ENCODE peak calls at places on chromosome 3, in six cellular contexts. V is bronchial epithelial cell, K is SK-N-SH, C is GM12865, I is fibroblast of the aortic adventitia, Q is mucosa of descending colon. W is an unnamed sample.
A peak's percentile ranks its signal among the peaks of the same experiment; 100 is the strongest.

GRCh38 chr3:136989781-136990524 is 32.2 kb downstream of the IL20RB start:
- DNase-seq in V (no peak), K (no peak), C (no peak), I (no peak), Q (no peak), W (no peak)

GRCh38 chr3:9224490-9224889 is 25.0 kb downstream of the SRGAP3 start:
- DNase-seq in V (peak; percentile 35), K (no peak), C (peak; percentile 79), I (peak; percentile 62), Q (no peak), W (peak; percentile 28)

GRCh38 chr3:172530566-172530965 is 7.3 kb upstream of the TNFSF10 start:
- DNase-seq in V (no peak), K (no peak), C (no peak), I (peak; percentile 74), Q (no peak), W (no peak)

GRCh38 chr3:181327349-181327748 is 337.8 kb upstream of the DNAJC19 start:
- DNase-seq in V (no peak), K (no peak), C (no peak), I (no peak), Q (no peak), W (no peak)

GRCh38 chr3:127159547-127159946 is 33.4 kb upstream of the PRR23E start:
- DNase-seq in V (no peak), K (no peak), C (no peak), I (no peak), Q (no peak), W (no peak)

GRCh38 chr3:185200639-185201038 is 47.8 kb upstream of the C3orf70 start:
- DNase-seq in V (peak; percentile 99), K (no peak), C (no peak), I (peak; percentile 83), Q (no peak), W (no peak)

GRCh38 chr3:189317911-189318310 is 146.1 kb downstream of the TPRG1 start:
- DNase-seq in V (no peak), K (no peak), C (no peak), I (no peak), Q (no peak), W (no peak)

GRCh38 chr3:188212308-188212969 is 58.5 kb downstream of the LPP start:
- DNase-seq in V (peak; percentile 27), K (no peak), C (no peak), I (peak; percentile 64), Q (no peak), W (no peak)

GRCh38 chr3:65489253-65489652 is 549.5 kb downstream of the MAGI1 start:
- DNase-seq in V (no peak), K (no peak), C (no peak), I (no peak), Q (no peak), W (no peak)

GRCh38 chr3:62667714-62668113 is 207.5 kb downstream of the CADPS start:
- DNase-seq in V (peak; percentile 9), K (no peak), C (peak; percentile 2), I (no peak), Q (no peak), W (peak; percentile 1)
- TF ChIP-seq CTCF in V (peak; percentile 38), K (peak; percentile 42), C (peak; percentile 11), I (no peak), Q (no peak), W (peak; percentile 44)

DNA sequence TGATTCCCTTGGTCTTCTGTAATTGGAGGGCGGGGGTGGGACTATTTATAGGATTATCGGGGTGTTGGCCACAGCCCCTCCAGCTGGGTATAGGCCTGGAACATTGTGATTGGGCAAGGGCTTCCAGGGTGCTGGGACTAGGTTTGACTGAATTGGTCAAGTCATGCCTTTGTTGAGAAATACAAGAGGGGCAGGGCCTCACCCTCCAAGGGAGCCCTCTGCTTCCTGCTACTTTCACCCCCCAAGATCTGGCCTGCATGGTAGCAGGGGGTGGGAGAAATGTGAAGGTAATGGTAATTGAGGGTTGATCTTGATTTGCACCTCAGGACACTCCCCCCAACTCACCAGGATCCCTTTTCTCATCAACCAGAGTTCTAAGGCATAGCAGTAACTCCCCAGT is 25.2 kb downstream of the TRIM71 start:
- DNase-seq in V (no peak), K (no peak), C (no peak), I (no peak), Q (no peak), W (no peak)
- H3K4me3 ChIP-seq in V (no peak overlapping the region), K (no peak overlapping the region), C (no peak overlapping the region), I (no peak overlapping the region), Q (no peak overlapping the region), W (no peak overlapping the region)

DNA sequence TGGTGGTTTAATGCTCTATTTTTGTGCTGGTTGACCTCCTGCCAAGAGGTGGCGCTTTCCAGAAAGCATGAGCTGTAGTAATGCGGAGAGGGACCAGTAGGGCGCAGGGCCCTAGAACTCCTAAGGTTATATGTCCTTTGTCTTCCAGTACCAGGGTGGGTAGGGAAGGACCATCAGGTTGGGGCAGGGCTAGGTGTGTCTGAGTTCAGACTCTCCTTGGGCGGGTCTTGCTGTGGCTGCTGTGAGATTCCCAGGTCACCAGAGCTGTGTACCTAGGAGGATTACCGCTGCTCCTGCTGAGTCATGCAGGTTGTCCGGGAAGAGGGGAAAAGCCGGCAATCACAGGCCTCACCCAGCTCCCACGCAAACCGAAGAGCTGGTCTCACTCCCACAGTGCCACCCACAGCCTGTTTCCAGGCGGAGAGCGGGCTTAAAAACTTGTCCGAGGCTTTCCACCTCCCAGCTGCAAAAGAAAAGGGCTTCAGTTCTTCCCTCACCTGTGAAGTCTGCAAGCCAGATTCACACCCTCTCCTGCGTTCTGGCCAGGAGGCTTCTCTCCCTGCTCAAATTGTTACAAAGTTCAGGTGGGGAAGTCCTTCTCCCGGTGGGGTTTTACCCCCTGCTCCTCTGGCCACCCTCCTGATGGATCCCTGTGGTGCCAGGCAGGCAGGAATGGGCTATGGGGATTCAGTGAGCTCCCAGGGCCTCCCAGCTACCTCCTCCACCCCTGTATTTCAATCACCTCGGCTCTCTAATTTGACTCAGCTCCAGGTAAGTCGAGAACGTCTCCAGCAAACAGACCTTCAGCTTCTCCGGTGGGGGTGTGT is 37.7 kb upstream of the BCHE start:
- DNase-seq in V (no peak), K (no peak), C (no peak), I (no peak), Q (no peak), W (no peak)
- TF ChIP-seq CTCF in V (no peak), K (no peak), C (no peak), I (no peak), Q (no peak), W (no peak)

GRCh38 chr3:86987421-86987715 is 3.6 kb downstream of the VGLL3 start:
- DNase-seq in V (no peak), K (no peak), C (no peak), I (no peak), Q (no peak), W (no peak)

GRCh38 chr3:86990171-86990733 is 697 bp downstream of the VGLL3 start:
- DNase-seq in V (peak; percentile 51), K (peak; percentile 19), C (no peak), I (no peak), Q (peak; percentile 50), W (no peak)

GRCh38 chr3:86988235-86988634 is 2.7 kb downstream of the VGLL3 start:
- DNase-seq in V (peak; percentile 92), K (no peak), C (no peak), I (peak; percentile 94), Q (no peak), W (no peak)

GRCh38 chr3:86989611-86990010 is 1.3 kb downstream of the VGLL3 start:
- DNase-seq in V (no peak), K (no peak), C (no peak), I (peak; percentile 63), Q (no peak), W (no peak)

GRCh38 chr3:86988986-86989385 is 2.0 kb downstream of the VGLL3 start:
- DNase-seq in V (no peak), K (no peak), C (no peak), I (no peak), Q (no peak), W (no peak)
- H3K4me3 ChIP-seq in V (no peak overlapping the region), K (no peak overlapping the region), C (no peak overlapping the region), I (peak overlapping the region; percentile 94), Q (no peak overlapping the region), W (no peak overlapping the region)

DNA sequence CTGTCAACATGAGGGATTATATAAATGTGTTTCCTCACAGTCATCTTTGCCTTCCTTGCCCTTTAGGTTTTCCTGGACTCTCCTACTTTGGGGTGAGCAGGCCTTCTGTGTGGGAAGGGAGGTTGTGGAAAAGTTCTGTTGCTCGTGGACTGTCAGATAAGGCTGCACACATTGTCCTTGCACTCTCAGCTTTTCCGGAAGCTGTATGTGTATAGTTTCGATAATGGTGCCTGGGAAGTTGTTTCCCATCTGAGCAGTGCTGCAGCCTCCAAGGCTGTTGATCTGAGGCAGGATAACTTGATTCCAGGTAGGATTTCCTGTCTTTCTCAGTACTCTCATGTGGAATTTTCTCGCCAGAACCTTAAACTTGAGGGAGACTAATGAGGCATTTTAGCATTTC is 297.8 kb upstream of the AZI2 start:
- DNase-seq in V (no peak), K (peak; percentile 7), C (no peak), I (no peak), Q (no peak), W (no peak)
- TF ChIP-seq CTCF in V (no peak), K (no peak), C (no peak), I (no peak), Q (no peak), W (no peak)

DNA sequence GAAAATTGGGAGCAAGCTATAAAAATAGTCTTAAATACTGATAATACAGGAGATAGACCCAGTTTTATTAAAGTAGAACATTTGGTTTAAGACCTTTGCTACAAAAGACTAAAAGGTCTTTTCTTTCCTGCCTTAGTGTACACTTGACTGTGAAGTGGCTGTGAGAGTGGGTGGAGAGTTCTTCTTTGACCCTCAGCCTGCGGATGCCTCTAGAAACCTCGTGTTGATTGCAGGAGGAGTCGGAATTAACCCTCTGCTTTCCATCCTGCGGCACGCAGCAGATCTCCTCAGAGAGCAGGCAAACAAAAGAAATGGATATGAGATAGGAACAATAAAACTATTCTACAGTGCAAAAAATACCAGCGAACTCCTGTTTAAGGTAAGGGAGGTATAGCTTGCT is 36.5 kb downstream of the OXNAD1 start:
- DNase-seq in V (no peak), K (no peak), C (no peak), I (no peak), Q (peak; percentile 43), W (no peak)
- H3K4me3 ChIP-seq in V (no peak overlapping the region), K (no peak overlapping the region), C (no peak overlapping the region), I (no peak overlapping the region), Q (no peak overlapping the region), W (no peak overlapping the region)

DNA sequence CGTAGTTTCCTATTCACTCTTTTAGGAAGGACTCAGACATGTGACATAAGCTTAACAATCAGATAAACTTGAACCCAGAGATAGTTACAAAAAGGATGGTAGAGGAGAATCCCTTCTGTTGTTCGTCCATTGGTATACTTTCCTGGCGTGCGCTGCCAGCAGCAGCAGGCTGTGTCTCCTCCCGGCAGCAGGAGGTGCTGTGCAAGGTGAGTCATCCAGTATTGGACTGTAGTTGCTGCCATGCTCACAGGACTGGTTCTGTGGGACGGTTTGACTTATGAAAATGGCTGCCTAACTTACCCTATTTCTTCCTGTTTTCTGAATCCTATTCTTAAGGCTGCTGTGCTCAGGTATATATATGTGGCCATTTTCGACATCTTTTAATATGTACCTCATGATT is 253.4 kb upstream of the LRRC3B start:
- DNase-seq in V (no peak), K (no peak), C (no peak), I (no peak), Q (no peak), W (no peak)
- TF ChIP-seq CTCF in V (no peak), K (no peak), C (no peak), I (no peak), Q (no peak), W (no peak)

W was measured in GM06990.